ENCODE peak calls at places on chromosome 5, in four cellular contexts. Z, A, R and J are unnamed samples.

GRCh38 chr5:111998871-111999270 is 241.9 kb upstream of the NREP start:
- DNase-seq in Z (no peak), A (no peak), R (no peak), J (no peak)

GRCh38 chr5:69188811-69189161 is 597 bp upstream of the CENPH start:
- DNase-seq in Z (no peak), A (no peak), R (no peak), J (no peak)

GRCh38 chr5:170269579-170269978 is 28.0 kb downstream of the LCP2 start:
- DNase-seq in Z (peak), A (no peak), R (no peak), J (no peak)

GRCh38 chr5:109748545-109748944 is 58.8 kb downstream of the MAN2A1 start:
- DNase-seq in Z (no peak), A (no peak), R (no peak), J (no peak)

GRCh38 chr5:105150324-105150723 is 1587.7 kb upstream of the NUDT12 start:
- DNase-seq in Z (no peak), A (no peak), R (no peak), J (no peak)

GRCh38 chr5:176178789-176179188 is 59.4 kb upstream of the SIMC1 start:
- DNase-seq in Z (no peak), A (no peak), R (no peak), J (no peak)

GRCh38 chr5:89338935-89339334 is 456.0 kb upstream of the MEF2C start:
- DNase-seq in Z (no peak), A (no peak), R (no peak), J (no peak)

GRCh38 chr5:1731091-1731639 is 68.5 kb downstream of the MRPL36 start:
- DNase-seq in Z (no peak), A (no peak), R (no peak), J (no peak)

GRCh38 chr5:135239461-135240282 is 159.4 kb downstream of the MACROH2A1 start:
- DNase-seq in Z (no peak), A (no peak), R (no peak), J (no peak)

GRCh38 chr5:92553326-92553725 is 1027.7 kb downstream of the NR2F1-AS1 start:
- DNase-seq in Z (no peak), A (no peak), R (no peak), J (no peak)

GRCh38 chr5:124658867-124659557 is 87.4 kb downstream of the ZNF608 start:
- DNase-seq in Z (no peak), A (no peak), R (no peak), J (no peak)

GRCh38 chr5:76175051-76175666 is 92.0 kb downstream of the SV2C start:
- DNase-seq in Z (peak), A (peak), R (peak), J (no peak)

DNA sequence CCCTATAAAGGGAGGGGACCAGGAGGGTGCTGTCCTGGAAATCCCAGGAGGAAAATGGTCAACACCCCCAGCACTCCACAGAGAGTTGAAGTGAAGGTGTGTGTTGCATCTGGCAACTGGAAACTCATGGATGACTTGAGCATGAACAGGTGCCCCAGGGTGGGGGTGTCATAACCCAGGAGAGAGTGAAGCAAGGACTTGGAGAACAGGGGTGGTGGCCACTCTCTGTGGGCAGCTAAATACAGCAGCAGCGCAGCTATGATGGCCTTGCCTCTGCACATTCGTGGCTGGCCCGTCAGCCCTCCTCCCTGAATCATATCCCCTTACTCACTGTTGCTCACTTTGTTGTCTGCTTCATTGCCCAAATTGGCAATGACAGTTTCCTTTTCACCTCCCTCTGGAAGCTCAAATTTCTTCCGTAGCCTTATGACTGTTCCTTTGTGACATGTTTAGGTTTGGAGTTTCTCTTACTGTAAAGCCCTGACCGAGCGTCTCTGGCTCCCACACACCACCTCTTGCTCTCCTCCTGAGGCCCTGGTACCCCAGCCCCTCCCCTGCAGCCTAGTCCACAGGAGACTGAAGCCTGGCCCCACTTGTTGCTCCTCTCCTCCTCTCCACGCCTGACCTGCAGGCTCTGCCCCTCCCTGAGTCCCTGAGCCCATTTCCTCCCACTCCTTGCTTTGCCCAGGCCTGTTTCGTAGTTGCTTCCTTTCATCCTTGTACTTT is 185.8 kb downstream of the CD180 start:
- DNase-seq in Z (no peak), A (no peak), R (no peak), J (no peak)
- H3K27ac ChIP-seq in Z (no peak), A (no peak), R (no peak), J (no peak)

DNA sequence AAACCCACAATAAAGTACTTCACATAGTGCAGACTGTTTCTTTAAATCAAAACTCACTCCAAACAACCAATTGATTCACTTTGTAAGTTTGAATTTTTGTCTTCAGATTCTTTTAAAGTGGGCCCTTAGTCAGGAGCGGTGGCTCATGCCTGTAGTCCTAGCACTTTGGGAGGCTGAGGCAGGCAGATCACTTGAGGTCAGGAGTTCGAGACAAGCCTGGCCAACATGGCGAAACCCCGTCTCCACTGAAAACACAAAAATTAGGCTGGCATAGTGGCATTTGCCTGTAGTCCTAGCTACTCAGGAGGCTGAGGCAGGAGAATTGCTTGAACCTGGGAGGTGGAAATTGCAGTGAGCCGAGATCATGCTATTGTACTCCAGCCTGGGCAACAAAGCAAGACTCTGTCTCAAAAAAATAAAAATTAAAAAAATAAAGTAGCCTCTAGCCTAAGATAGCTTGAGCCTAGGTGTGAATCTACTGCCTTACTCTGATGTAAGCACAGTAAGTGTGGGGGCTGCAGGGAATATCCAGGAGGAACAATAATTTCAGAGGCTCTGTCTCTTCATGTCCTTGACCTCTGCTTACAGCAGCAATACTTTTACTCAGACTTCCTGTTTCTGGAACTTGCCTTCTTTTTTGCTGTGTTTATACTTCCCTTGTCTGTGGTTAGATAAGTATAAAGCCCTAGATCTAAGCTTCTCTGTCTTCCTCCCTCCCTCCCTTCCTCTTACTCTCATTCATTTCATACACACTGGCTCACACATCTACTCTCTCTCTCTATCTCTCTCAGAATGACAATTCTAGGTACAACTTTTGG is at the start of gene IL7R:
- DNase-seq in Z (no peak), A (no peak), R (peak), J (no peak)
- H3K27ac ChIP-seq in Z (peak), A (no peak), R (peak), J (no peak)

GRCh38 chr5:78927657-78928282 is 57.3 kb downstream of the ARSB start:
- DNase-seq in Z (no peak), A (no peak), R (no peak), J (no peak)
- H3K27ac ChIP-seq in Z (no peak), A (peak), R (no peak), J (no peak)

DNA sequence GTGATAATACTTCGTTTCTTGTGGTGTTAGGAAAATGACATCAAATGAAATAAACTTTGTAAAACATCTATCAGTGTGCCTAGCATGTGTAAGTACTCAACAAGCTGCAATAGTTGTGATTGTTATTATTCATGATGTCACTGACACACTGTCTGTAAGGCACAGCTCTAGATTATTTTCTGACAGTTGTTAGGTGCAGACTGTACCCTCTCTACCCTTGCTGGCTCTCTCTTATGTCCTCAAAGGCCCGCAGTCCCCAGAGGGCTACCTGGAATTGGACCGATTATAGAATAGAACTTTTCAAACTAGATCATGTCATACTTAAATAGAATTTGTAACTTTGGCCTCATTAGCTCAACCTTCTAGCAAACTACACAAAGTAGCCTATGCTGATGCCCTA is 65.9 kb upstream of the VCAN start:
- DNase-seq in Z (no peak), A (no peak), R (no peak), J (no peak)
- H3K27ac ChIP-seq in Z (no peak), A (no peak), R (no peak), J (no peak)

GRCh38 chr5:139676406-139676805 is 28.3 kb downstream of the CXXC5 start:
- DNase-seq in Z (no peak), A (no peak), R (no peak), J (no peak)

GRCh38 chr5:139678751-139679750 is 30.9 kb downstream of the CXXC5 start:
- DNase-seq in Z (no peak), A (no peak), R (no peak), J (peak)

GRCh38 chr5:139678283-139678613 is 30.1 kb downstream of the CXXC5 start:
- DNase-seq in Z (no peak), A (no peak), R (no peak), J (no peak)

GRCh38 chr5:139676951-139677367 is 28.8 kb downstream of the CXXC5 start:
- DNase-seq in Z (no peak), A (no peak), R (no peak), J (peak)

GRCh38 chr5:139677404-139678282 is 29.5 kb downstream of the CXXC5 start:
- DNase-seq in Z (no peak), A (peak), R (no peak), J (no peak)
- H3K27ac ChIP-seq in Z (no peak), A (peak), R (no peak), J (peak)

GRCh38 chr5:126428421-126428820 is 5.2 kb downstream of the GRAMD2B start:
- DNase-seq in Z (no peak), A (no peak), R (no peak), J (no peak)
- H3K27ac ChIP-seq in Z (no peak), A (no peak), R (no peak), J (peak)

DNA sequence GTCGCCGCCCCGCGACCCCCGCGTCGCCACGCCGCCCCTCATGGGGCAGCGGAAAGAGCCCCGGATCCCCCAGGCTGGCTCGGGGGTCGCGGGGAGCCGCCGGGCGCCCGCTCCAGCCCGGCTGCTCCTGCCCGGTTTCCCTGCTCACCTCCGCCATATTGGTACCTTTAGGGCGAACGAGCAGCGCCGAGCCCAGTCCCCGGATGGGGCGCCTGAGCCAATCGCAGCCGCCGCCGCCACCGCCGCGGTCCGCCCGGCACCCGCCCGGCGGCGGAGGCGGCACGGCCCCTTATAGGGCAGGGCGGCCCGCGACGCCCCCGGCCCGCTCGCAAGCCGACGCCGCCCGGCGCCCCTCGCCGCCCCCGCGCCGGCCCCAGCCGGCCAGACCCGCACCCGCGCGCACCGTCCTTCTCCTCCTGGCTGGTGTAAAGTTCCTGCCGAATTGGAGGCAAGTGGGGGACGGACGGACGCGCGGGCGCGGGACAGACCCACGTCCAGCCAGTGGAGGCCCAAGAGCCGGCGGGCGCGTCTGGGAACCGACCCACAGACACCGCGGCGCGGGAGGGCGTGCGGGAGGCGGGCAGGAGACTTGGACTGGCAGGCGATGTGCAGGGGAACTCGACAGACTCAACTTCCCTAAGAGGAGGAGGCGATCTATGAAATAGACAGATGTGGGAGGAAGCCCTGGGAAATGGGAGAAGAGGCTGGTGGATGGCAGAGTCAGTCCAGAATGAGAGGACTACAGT is at the start of gene MIER3:
- DNase-seq in Z (peak), A (peak), R (peak), J (peak)
- H3K27ac ChIP-seq in Z (peak), A (peak), R (peak), J (peak)

GRCh38 chr5:147780924-147781530 is 1.5 kb downstream of the JAKMIP2 start:
- DNase-seq in Z (no peak), A (no peak), R (no peak), J (no peak)
- H3K27ac ChIP-seq in Z (no peak), A (peak), R (no peak), J (peak)